ENCODE peak calls at places on chromosomes 5 and 9, in five cellular contexts. One of them, this sample, is unnamed.

GRCh38 chr9:90365646-90366045 is 277.0 kb downstream of the DIRAS2 start:
- DNase-seq in GM19239: no peak
- DNase-seq in activated T-cell treated with anti-CD3 and anti-CD28 coated beads for 1 hour: no peak
- DNase-seq in lower leg skin: no peak
- DNase-seq in pancreas: no peak
- DNase-seq in this sample: no peak

GRCh38 chr9:83708515-83709158 is 879 bp upstream of the UBQLN1 start:
- DNase-seq in GM19239: peak
- DNase-seq in activated T-cell treated with anti-CD3 and anti-CD28 coated beads for 1 hour: peak
- DNase-seq in lower leg skin: peak
- DNase-seq in pancreas: peak
- DNase-seq in this sample: peak

GRCh38 chr5:131466171-131466766 is 168.8 kb downstream of the RAPGEF6 start:
- DNase-seq in GM19239: no peak
- DNase-seq in activated T-cell treated with anti-CD3 and anti-CD28 coated beads for 1 hour: no peak
- DNase-seq in lower leg skin: no peak
- DNase-seq in pancreas: no peak
- DNase-seq in this sample: no peak

GRCh38 chr9:20811872-20812271 is 127.8 kb downstream of the FOCAD start:
- DNase-seq in GM19239: no peak
- DNase-seq in activated T-cell treated with anti-CD3 and anti-CD28 coated beads for 1 hour: no peak
- DNase-seq in lower leg skin: no peak
- DNase-seq in pancreas: no peak
- DNase-seq in this sample: no peak

GRCh38 chr9:78871452-78872331 is 574.8 kb downstream of the PSAT1 start:
- DNase-seq in GM19239: no peak
- DNase-seq in activated T-cell treated with anti-CD3 and anti-CD28 coated beads for 1 hour: no peak
- DNase-seq in lower leg skin: no peak
- DNase-seq in pancreas: no peak
- DNase-seq in this sample: no peak

GRCh38 chr5:130549884-130550552 is 615.0 kb downstream of the HINT1 start:
- DNase-seq in GM19239: no peak
- DNase-seq in activated T-cell treated with anti-CD3 and anti-CD28 coated beads for 1 hour: no peak
- DNase-seq in lower leg skin: no peak
- DNase-seq in pancreas: no peak
- DNase-seq in this sample: no peak

GRCh38 chr9:135288941-135289534 is 190.5 kb upstream of the PPP1R26 start:
- DNase-seq in GM19239: no peak
- DNase-seq in activated T-cell treated with anti-CD3 and anti-CD28 coated beads for 1 hour: no peak
- DNase-seq in lower leg skin: no peak
- DNase-seq in pancreas: peak
- DNase-seq in this sample: no peak

GRCh38 chr5:57902035-57902434 is 419.4 kb upstream of the ACTBL2 start:
- DNase-seq in GM19239: no peak
- DNase-seq in activated T-cell treated with anti-CD3 and anti-CD28 coated beads for 1 hour: no peak
- DNase-seq in lower leg skin: no peak
- DNase-seq in pancreas: no peak
- DNase-seq in this sample: no peak

GRCh38 chr5:5826911-5827310 is 404.4 kb downstream of the ICE1 start:
- DNase-seq in GM19239: no peak
- DNase-seq in activated T-cell treated with anti-CD3 and anti-CD28 coated beads for 1 hour: no peak
- DNase-seq in lower leg skin: no peak
- DNase-seq in pancreas: no peak
- DNase-seq in this sample: no peak

GRCh38 chr5:159936686-159937329 is 20.5 kb downstream of the ADRA1B start:
- DNase-seq in GM19239: no peak
- DNase-seq in activated T-cell treated with anti-CD3 and anti-CD28 coated beads for 1 hour: no peak
- DNase-seq in lower leg skin: no peak
- DNase-seq in pancreas: no peak
- DNase-seq in this sample: no peak

GRCh38 chr5:77768978-77769377 is 7.2 kb downstream of the TBCA start:
- DNase-seq in GM19239: no peak
- DNase-seq in activated T-cell treated with anti-CD3 and anti-CD28 coated beads for 1 hour: no peak
- DNase-seq in lower leg skin: no peak
- DNase-seq in pancreas: no peak
- DNase-seq in this sample: no peak

GRCh38 chr5:17411436-17411835 is 86.6 kb upstream of the TAF11L2 start:
- DNase-seq in GM19239: no peak
- DNase-seq in activated T-cell treated with anti-CD3 and anti-CD28 coated beads for 1 hour: no peak
- DNase-seq in lower leg skin: no peak
- DNase-seq in pancreas: no peak
- DNase-seq in this sample: no peak

GRCh38 chr5:351084-351910 is 29.8 kb downstream of the AHRR start:
- DNase-seq in GM19239: no peak
- DNase-seq in activated T-cell treated with anti-CD3 and anti-CD28 coated beads for 1 hour: no peak
- DNase-seq in lower leg skin: no peak
- DNase-seq in pancreas: no peak
- DNase-seq in this sample: no peak

GRCh38 chr5:124644138-124644537 is 102.3 kb downstream of the ZNF608 start:
- DNase-seq in GM19239: no peak
- DNase-seq in activated T-cell treated with anti-CD3 and anti-CD28 coated beads for 1 hour: no peak
- DNase-seq in lower leg skin: no peak
- DNase-seq in pancreas: no peak
- DNase-seq in this sample: no peak

GRCh38 chr9:130661461-130662098 is 2.8 kb upstream of the PRDM12 start:
- DNase-seq in GM19239: no peak
- DNase-seq in activated T-cell treated with anti-CD3 and anti-CD28 coated beads for 1 hour: no peak
- DNase-seq in lower leg skin: no peak
- DNase-seq in pancreas: no peak
- DNase-seq in this sample: no peak

GRCh38 chr9:6584881-6585597 is 60.5 kb downstream of the GLDC start:
- DNase-seq in GM19239: no peak
- DNase-seq in activated T-cell treated with anti-CD3 and anti-CD28 coated beads for 1 hour: no peak
- DNase-seq in lower leg skin: no peak
- DNase-seq in pancreas: no peak
- DNase-seq in this sample: peak

GRCh38 chr5:136963521-136963920 is 535.6 kb downstream of the SPOCK1 start:
- DNase-seq in GM19239: no peak
- DNase-seq in activated T-cell treated with anti-CD3 and anti-CD28 coated beads for 1 hour: no peak
- DNase-seq in lower leg skin: no peak
- DNase-seq in pancreas: no peak
- DNase-seq in this sample: no peak

GRCh38 chr5:67381240-67381875 is 184.8 kb upstream of the CD180 start:
- DNase-seq in GM19239: no peak
- DNase-seq in activated T-cell treated with anti-CD3 and anti-CD28 coated beads for 1 hour: no peak
- DNase-seq in lower leg skin: no peak
- DNase-seq in pancreas: no peak
- DNase-seq in this sample: no peak

GRCh38 chr9:135928074-135928730 is 20.9 kb upstream of the CAMSAP1 start:
- DNase-seq in GM19239: no peak
- DNase-seq in activated T-cell treated with anti-CD3 and anti-CD28 coated beads for 1 hour: no peak
- DNase-seq in lower leg skin: no peak
- DNase-seq in pancreas: peak
- DNase-seq in this sample: no peak